ENCODE peak calls at places on chromosomes 1 and 21, in five cellular contexts. O is HEK293T; U is heart right ventricle; Q is T-cell; F is CD4-positive, alpha-beta T cell. C is an unnamed sample.
A peak's percentile ranks its signal among the peaks of the same experiment; 100 is the strongest.

GRCh38 chr1:41768538-41768937 is 150.2 kb downstream of the HIVEP3 start:
- DNase-seq in F (no peak), Q (no peak), U (no peak), O (no peak), C (no peak)

GRCh38 chr1:227707807-227708206 is 27.3 kb downstream of the JMJD4 start:
- DNase-seq in F (no peak), U (no peak), Q (no peak), O (no peak), C (no peak)

GRCh38 chr1:25473653-25474225 is 43.0 kb downstream of the MACO1 start:
- DNase-seq in F (no peak), U (no peak), O (no peak), Q (no peak), C (no peak)

GRCh38 chr1:100622966-100623762 is 85.2 kb downstream of the GPR88 start:
- DNase-seq in O (no peak), Q (no peak), U (no peak), F (no peak), C (no peak)

GRCh38 chr1:5649166-5649551 is 343.1 kb downstream of the NPHP4 start:
- DNase-seq in F (no peak), U (no peak), Q (no peak), O (no peak), C (no peak)

GRCh38 chr1:33455537-33456301 is 16.7 kb upstream of the ZSCAN20 start:
- DNase-seq in F (no peak), U (peak; percentile 60), O (peak; percentile 83), Q (peak; percentile 18), C (peak; percentile 10)

GRCh38 chr1:21436488-21437340 is 3.2 kb upstream of the NBPF3 start:
- DNase-seq in F (no peak), O (no peak), U (peak; percentile 28), Q (no peak), C (no peak)

GRCh38 chr21:33266050-33266783 is at the start of gene IL10RB:
- DNase-seq in Q (peak; percentile 36), F (peak; percentile 61), U (peak; percentile 71), O (peak; percentile 91), C (peak; percentile 67)

GRCh38 chr1:65401612-65402011 is 18.9 kb upstream of the LEPR start:
- DNase-seq in F (no peak), O (no peak), Q (no peak), U (no peak), C (no peak)

GRCh38 chr21:32514275-32515055 is 70.9 kb downstream of the TCP10L start:
- DNase-seq in F (no peak), U (no peak), O (no peak), Q (no peak), C (no peak)

GRCh38 chr1:26546819-26547218 is 17.3 kb downstream of the RPS6KA1 start:
- DNase-seq in Q (no peak), O (no peak), F (no peak), U (no peak), C (no peak)

GRCh38 chr1:199170711-199171110 is 531.9 kb downstream of the PTPRC start:
- DNase-seq in U (no peak), F (no peak), O (no peak), Q (no peak), C (no peak)

GRCh38 chr21:45429221-45430164 is 24.5 kb downstream of the COL18A1 start:
- DNase-seq in U (no peak), F (no peak), O (no peak), Q (no peak), C (no peak)

GRCh38 chr1:40057310-40058030 is 16.9 kb downstream of the CAP1 start:
- DNase-seq in O (no peak), U (no peak), F (no peak), Q (no peak), C (no peak)

GRCh38 chr1:246335126-246335525 is 172.0 kb downstream of the SMYD3 start:
- DNase-seq in O (no peak), Q (no peak), F (no peak), U (no peak), C (no peak)

GRCh38 chr1:93874025-93874651 is 4.9 kb downstream of the DNTTIP2 start:
- DNase-seq in F (no peak), U (no peak), Q (no peak), O (peak; percentile 45), C (no peak)

GRCh38 chr1:69567847-69568434 is at the start of gene LRRC7:
- DNase-seq in O (peak; percentile 44), U (no peak), Q (no peak), F (no peak), C (no peak)

GRCh38 chr21:41598561-41599511 is 90.9 kb upstream of the TMPRSS2 start:
- DNase-seq in U (no peak), Q (no peak), O (no peak), F (no peak), C (no peak)

GRCh38 chr1:67853704-67854103 is 20.4 kb upstream of the GNG12 start:
- DNase-seq in F (no peak), O (peak; percentile 88), U (peak; percentile 54), Q (no peak), C (no peak)

GRCh38 chr1:160675641-160676410 is 29.0 kb upstream of the SLAMF1 start:
- DNase-seq in O (peak; percentile 68), F (peak; percentile 68), U (peak; percentile 65), Q (peak; percentile 66), C (peak; percentile 62)

GRCh38 chr1:176517484-176517883 is 54.5 kb downstream of the PAPPA2 start:
- DNase-seq in U (peak; percentile 15), Q (no peak), F (no peak), O (no peak), C (no peak)

GRCh38 chr1:219664310-219665029 is 51.6 kb upstream of the ZC3H11B start:
- DNase-seq in Q (no peak), O (no peak), U (no peak), F (no peak), C (no peak)

GRCh38 chr21:25901580-25901979 is 166.8 kb downstream of the GABPA start:
- DNase-seq in U (no peak), F (no peak), Q (no peak), O (no peak), C (no peak)

GRCh38 chr1:222623458-222623857 is 5.6 kb downstream of the MIA3 start:
- DNase-seq in F (no peak), O (no peak), Q (no peak), U (no peak), C (no peak)

GRCh38 chr1:970973-971730 is 4.9 kb downstream of the PLEKHN1 start:
- DNase-seq in O (no peak), U (no peak), Q (no peak), F (no peak), C (no peak)

GRCh38 chr1:178134061-178134460 is 40.2 kb downstream of the RASAL2 start:
- DNase-seq in U (peak; percentile 69), Q (no peak), F (no peak), O (no peak), C (no peak)

GRCh38 chr1:17606826-17607440 is 67.4 kb downstream of the ARHGEF10L start:
- DNase-seq in Q (no peak), F (no peak), O (peak; percentile 72), U (peak; percentile 73), C (peak; percentile 3)

GRCh38 chr1:7218210-7218832 is 433.1 kb downstream of the CAMTA1 start:
- DNase-seq in O (peak; percentile 60), F (no peak), Q (no peak), U (no peak), C (no peak)

GRCh38 chr1:161185282-161185682 is 8.0 kb upstream of the B4GALT3 start:
- DNase-seq in U (peak; percentile 91), O (no peak), Q (peak; percentile 82), F (peak; percentile 71), C (peak; percentile 75)

GRCh38 chr1:112904071-112904830 is 51.7 kb downstream of the SLC16A1 start:
- DNase-seq in U (no peak), O (no peak), F (no peak), Q (no peak), C (no peak)

GRCh38 chr1:115179397-115179835 is 90.1 kb upstream of the TSPAN2 start:
- DNase-seq in Q (no peak), F (no peak), O (no peak), U (peak; percentile 51), C (no peak)

GRCh38 chr1:9651220-9651564 is 339 bp upstream of the PIK3CD start:
- DNase-seq in Q (no peak), U (no peak), F (no peak), O (no peak), C (no peak)

C was measured in T follicular helper cell.